ENCODE peak calls at places on chromosomes 6 and 20, in five cellular contexts. One of them, this sample, is unnamed.

GRCh38 chr6:167757291-167757690 is 69.4 kb upstream of the AFDN start:
- DNase-seq in astrocyte of the hippocampus: no peak
- DNase-seq in activated gamma-delta T cell treated with Interleukin-2 at 50 U/mL for 16 hours: no peak
- DNase-seq in activated naive CD8-positive, alpha-beta T cell treated with anti-CD3 and anti-CD28 coated beads, Interleukin-2, amount 50 U/mL, for 16 hours: no peak
- DNase-seq in DMS79 treated with DMSO at 0.1 percent for 48 hours: no peak
- DNase-seq in this sample: no peak

GRCh38 chr20:47809561-47809960 is 24.3 kb upstream of the SULF2 start:
- DNase-seq in astrocyte of the hippocampus: peak; percentile 27
- DNase-seq in activated gamma-delta T cell treated with Interleukin-2 at 50 U/mL for 16 hours: no peak
- DNase-seq in activated naive CD8-positive, alpha-beta T cell treated with anti-CD3 and anti-CD28 coated beads, Interleukin-2, amount 50 U/mL, for 16 hours: no peak
- DNase-seq in DMS79 treated with DMSO at 0.1 percent for 48 hours: no peak
- DNase-seq in this sample: no peak

GRCh38 chr20:23332467-23332866 is 18.1 kb upstream of the NXT1 start:
- DNase-seq in astrocyte of the hippocampus: no peak
- DNase-seq in activated gamma-delta T cell treated with Interleukin-2 at 50 U/mL for 16 hours: no peak
- DNase-seq in activated naive CD8-positive, alpha-beta T cell treated with anti-CD3 and anti-CD28 coated beads, Interleukin-2, amount 50 U/mL, for 16 hours: no peak
- DNase-seq in DMS79 treated with DMSO at 0.1 percent for 48 hours: no peak
- DNase-seq in this sample: no peak

GRCh38 chr6:124294572-124294971 is 490.9 kb downstream of the NKAIN2 start:
- DNase-seq in astrocyte of the hippocampus: peak; percentile 13
- DNase-seq in activated gamma-delta T cell treated with Interleukin-2 at 50 U/mL for 16 hours: no peak
- DNase-seq in activated naive CD8-positive, alpha-beta T cell treated with anti-CD3 and anti-CD28 coated beads, Interleukin-2, amount 50 U/mL, for 16 hours: no peak
- DNase-seq in DMS79 treated with DMSO at 0.1 percent for 48 hours: no peak
- DNase-seq in this sample: peak; percentile 72

GRCh38 chr20:19427480-19427879 is 215.0 kb downstream of the SLC24A3 start:
- DNase-seq in astrocyte of the hippocampus: no peak
- DNase-seq in activated gamma-delta T cell treated with Interleukin-2 at 50 U/mL for 16 hours: no peak
- DNase-seq in activated naive CD8-positive, alpha-beta T cell treated with anti-CD3 and anti-CD28 coated beads, Interleukin-2, amount 50 U/mL, for 16 hours: no peak
- DNase-seq in DMS79 treated with DMSO at 0.1 percent for 48 hours: no peak
- DNase-seq in this sample: no peak

GRCh38 chr20:51062065-51062464 is 39.2 kb upstream of the KCNG1 start:
- DNase-seq in astrocyte of the hippocampus: no peak
- DNase-seq in activated gamma-delta T cell treated with Interleukin-2 at 50 U/mL for 16 hours: no peak
- DNase-seq in activated naive CD8-positive, alpha-beta T cell treated with anti-CD3 and anti-CD28 coated beads, Interleukin-2, amount 50 U/mL, for 16 hours: no peak
- DNase-seq in DMS79 treated with DMSO at 0.1 percent for 48 hours: no peak
- DNase-seq in this sample: no peak

GRCh38 chr6:128005009-128005408 is 104.2 kb upstream of the THEMIS start:
- DNase-seq in astrocyte of the hippocampus: peak; percentile 11
- DNase-seq in activated gamma-delta T cell treated with Interleukin-2 at 50 U/mL for 16 hours: no peak
- DNase-seq in activated naive CD8-positive, alpha-beta T cell treated with anti-CD3 and anti-CD28 coated beads, Interleukin-2, amount 50 U/mL, for 16 hours: no peak
- DNase-seq in DMS79 treated with DMSO at 0.1 percent for 48 hours: no peak
- DNase-seq in this sample: no peak

GRCh38 chr6:42742116-42742894 is 3.6 kb downstream of the TBCC start:
- DNase-seq in astrocyte of the hippocampus: peak; percentile 42
- DNase-seq in activated gamma-delta T cell treated with Interleukin-2 at 50 U/mL for 16 hours: no peak
- DNase-seq in activated naive CD8-positive, alpha-beta T cell treated with anti-CD3 and anti-CD28 coated beads, Interleukin-2, amount 50 U/mL, for 16 hours: no peak
- DNase-seq in DMS79 treated with DMSO at 0.1 percent for 48 hours: peak; percentile 8
- DNase-seq in this sample: peak; percentile 53

This sample was measured in myocyte.